ENCODE peak calls at places on chromosomes 13 and 19, in seven cellular contexts. D, V, L, S, A, Q and W are unnamed samples.

GRCh38 chr13:25249001-25249543 is 38.2 kb downstream of the MTMR6 start:
- DNase-seq in D (peak), V (no peak), L (no peak), S (peak), A (peak), Q (no peak), W (no peak)

GRCh38 chr19:11296264-11296663 is 304 bp downstream of the TSPAN16 start:
- DNase-seq in D (peak), V (no peak), L (no peak), S (no peak), A (no peak), Q (no peak), W (peak)

GRCh38 chr19:4075373-4075772 is 8.7 kb upstream of the ZBTB7A start:
- DNase-seq in D (peak), V (no peak), L (no peak), S (no peak), A (no peak), Q (peak), W (no peak)

GRCh38 chr13:89267734-89268133 is 1596.6 kb downstream of the SLITRK5 start:
- DNase-seq in D (no peak), V (no peak), L (no peak), S (peak), A (peak), Q (no peak), W (no peak)

GRCh38 chr13:49587311-49587847 is 2.0 kb upstream of the RCBTB1 start:
- DNase-seq in D (peak), V (no peak), L (no peak), S (peak), A (no peak), Q (no peak), W (no peak)

GRCh38 chr19:9128171-9128570 is 1.4 kb upstream of the OR7G3 start:
- DNase-seq in D (peak), V (no peak), L (no peak), S (no peak), A (no peak), Q (no peak), W (no peak)

GRCh38 chr19:11921852-11922495 is 2.9 kb upstream of the ZNF700 start:
- DNase-seq in D (no peak), V (no peak), L (no peak), S (no peak), A (no peak), Q (no peak), W (no peak)

GRCh38 chr19:48961673-48962028 is 3.5 kb upstream of the FTL start:
- DNase-seq in D (no peak), V (no peak), L (no peak), S (no peak), A (no peak), Q (peak), W (no peak)

GRCh38 chr13:111956261-111957151 is 110.4 kb upstream of the SOX1 start:
- DNase-seq in D (no peak), V (no peak), L (no peak), S (no peak), A (no peak), Q (no peak), W (peak)

GRCh38 chr13:49667773-49668172 is 23.5 kb downstream of the EBPL start:
- DNase-seq in D (no peak), V (no peak), L (no peak), S (no peak), A (no peak), Q (no peak), W (no peak)

GRCh38 chr13:96851856-96852255 is 142.4 kb downstream of the OXGR1 start:
- DNase-seq in D (no peak), V (no peak), L (no peak), S (no peak), A (no peak), Q (no peak), W (no peak)

GRCh38 chr13:104694397-104694796 is 1628.2 kb upstream of the SLC10A2 start:
- DNase-seq in D (no peak), V (no peak), L (no peak), S (no peak), A (no peak), Q (no peak), W (no peak)

GRCh38 chr13:18993884-18994660 is 187.6 kb downstream of the TUBA3C start:
- DNase-seq in D (no peak), V (no peak), L (no peak), S (no peak), A (no peak), Q (no peak), W (no peak)

GRCh38 chr13:38763446-38764381 is 76.8 kb downstream of the FREM2 start:
- DNase-seq in D (peak), V (no peak), L (peak), S (peak), A (peak), Q (no peak), W (no peak)

GRCh38 chr19:47363758-47364529 is 14.8 kb downstream of the DHX34 start:
- DNase-seq in D (peak), V (no peak), L (no peak), S (peak), A (no peak), Q (no peak), W (no peak)

GRCh38 chr13:40539954-40540706 is 126.3 kb downstream of the FOXO1 start:
- DNase-seq in D (peak), V (peak), L (no peak), S (peak), A (peak), Q (no peak), W (no peak)

GRCh38 chr13:113974304-113975281 is 717 bp upstream of the C13orf46 start:
- DNase-seq in D (no peak), V (no peak), L (no peak), S (no peak), A (no peak), Q (no peak), W (peak)

GRCh38 chr13:72431981-72432617 is 295.3 kb downstream of the MZT1 start:
- DNase-seq in D (no peak), V (no peak), L (no peak), S (peak), A (no peak), Q (no peak), W (no peak)